ENCODE peak calls at places on chromosomes 4 and X, in six cellular contexts. One of them, this sample, is unnamed.

GRCh38 chr4:43132010-43132582 is 239.6 kb downstream of the GRXCR1 start:
- DNase-seq in GM23338: peak; percentile 85
- DNase-seq in SK-N-SH: peak; percentile 34
- DNase-seq in MM.1S: peak; percentile 80
- DNase-seq in PC-9: peak; percentile 36
- DNase-seq in GM23248: peak; percentile 80
- DNase-seq in this sample: peak; percentile 81

GRCh38 chrX:135536883-135537282 is 16.4 kb downstream of the INTS6L start:
- DNase-seq in GM23338: no peak
- DNase-seq in SK-N-SH: no peak
- DNase-seq in MM.1S: no peak
- DNase-seq in GM23248: no peak
- DNase-seq in PC-9: no peak
- DNase-seq in this sample: no peak

GRCh38 chr4:108331905-108332632 is 163.3 kb upstream of the LEF1 start:
- DNase-seq in PC-9: no peak
- DNase-seq in GM23338: no peak
- DNase-seq in MM.1S: no peak
- DNase-seq in SK-N-SH: no peak
- DNase-seq in GM23248: no peak
- DNase-seq in this sample: no peak

GRCh38 chrX:100643212-100643611 is 787 bp upstream of the SRPX2 start:
- DNase-seq in PC-9: no peak
- DNase-seq in GM23338: no peak
- DNase-seq in GM23248: no peak
- DNase-seq in MM.1S: no peak
- DNase-seq in SK-N-SH: no peak
- DNase-seq in this sample: no peak

GRCh38 chrX:46637937-46638336 is 64.4 kb downstream of the CHST7 start:
- DNase-seq in MM.1S: no peak
- DNase-seq in GM23338: no peak
- DNase-seq in PC-9: no peak
- DNase-seq in SK-N-SH: no peak
- DNase-seq in GM23248: peak; percentile 39
- DNase-seq in this sample: no peak

GRCh38 chr4:65033899-65034298 is 624.6 kb upstream of the TECRL start:
- DNase-seq in SK-N-SH: no peak
- DNase-seq in GM23338: peak; percentile 33
- DNase-seq in MM.1S: no peak
- DNase-seq in PC-9: no peak
- DNase-seq in GM23248: peak; percentile 3
- DNase-seq in this sample: peak; percentile 53

GRCh38 chrX:115147220-115147619 is 42.0 kb upstream of the RBMXL3 start:
- DNase-seq in SK-N-SH: peak; percentile 6
- DNase-seq in MM.1S: peak; percentile 7
- DNase-seq in PC-9: peak; percentile 42
- DNase-seq in GM23338: peak; percentile 8
- DNase-seq in GM23248: peak; percentile 35
- DNase-seq in this sample: peak; percentile 57

GRCh38 chr4:77342170-77342810 is 185.3 kb downstream of the CCNG2 start:
- DNase-seq in PC-9: no peak
- DNase-seq in GM23248: no peak
- DNase-seq in GM23338: peak; percentile 25
- DNase-seq in MM.1S: no peak
- DNase-seq in SK-N-SH: no peak
- DNase-seq in this sample: no peak

GRCh38 chr4:8541981-8542715 is 38.0 kb upstream of the GPR78 start:
- DNase-seq in GM23248: no peak
- DNase-seq in MM.1S: no peak
- DNase-seq in GM23338: no peak
- DNase-seq in PC-9: no peak
- DNase-seq in SK-N-SH: no peak
- DNase-seq in this sample: no peak

GRCh38 chr4:4780634-4781287 is 78.7 kb upstream of the MSX1 start:
- DNase-seq in MM.1S: no peak
- DNase-seq in SK-N-SH: peak; percentile 69
- DNase-seq in PC-9: peak; percentile 66
- DNase-seq in GM23248: peak; percentile 87
- DNase-seq in GM23338: no peak
- DNase-seq in this sample: peak; percentile 13

GRCh38 chrX:109440475-109440874 is 41.4 kb downstream of the GUCY2F start:
- DNase-seq in SK-N-SH: no peak
- DNase-seq in GM23338: no peak
- DNase-seq in MM.1S: peak; percentile 41
- DNase-seq in GM23248: no peak
- DNase-seq in PC-9: no peak
- DNase-seq in this sample: no peak

DNA sequence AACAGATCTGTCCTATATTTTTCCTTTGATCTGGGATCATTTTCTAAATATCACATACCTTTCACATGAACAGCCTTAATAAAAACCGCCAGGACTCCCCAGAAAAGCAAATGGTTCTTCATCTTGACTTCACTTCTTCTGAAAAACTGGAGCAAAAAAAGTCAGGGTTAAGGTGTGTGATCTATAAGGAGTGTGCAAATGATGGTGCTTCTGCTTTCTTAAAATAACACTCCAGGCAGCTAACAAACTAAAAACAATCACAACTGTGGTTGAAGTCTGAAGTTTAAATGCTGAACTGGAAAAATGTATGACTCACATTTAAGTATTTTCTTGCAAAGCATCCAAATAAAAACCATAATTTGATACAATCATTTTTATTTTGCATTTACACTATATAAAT is at the start of gene JCHAIN:
- DNase-seq in GM23248: peak; percentile 49
- DNase-seq in GM23338: no peak
- DNase-seq in PC-9: no peak
- DNase-seq in SK-N-SH: no peak
- DNase-seq in MM.1S: peak; percentile 72
- DNase-seq in this sample: peak; percentile 23
- H3F3A ChIP-seq in GM23248: peaks cover 21% of the 10 kb centered on the region
- H3F3A ChIP-seq in GM23338: no peaks in the 10 kb centered on the region
- H3F3A ChIP-seq in PC-9: no peaks in the 10 kb centered on the region
- H3F3A ChIP-seq in SK-N-SH: peaks cover 4% of the 10 kb centered on the region
- H3F3A ChIP-seq in MM.1S: peaks cover 64% of the 10 kb centered on the region
- H3F3A ChIP-seq in this sample: no peaks in the 10 kb centered on the region

GRCh38 chrX:116204947-116205346 is 34.4 kb downstream of the AGTR2 start:
- DNase-seq in GM23338: peak; percentile 56
- DNase-seq in PC-9: no peak
- DNase-seq in MM.1S: peak; percentile 26
- DNase-seq in SK-N-SH: peak; percentile 5
- DNase-seq in GM23248: peak; percentile 28
- DNase-seq in this sample: peak; percentile 65
- H2AFZ ChIP-seq in GM23338: no peak overlapping the region
- H2AFZ ChIP-seq in PC-9: no peak overlapping the region
- H2AFZ ChIP-seq in MM.1S: no peak overlapping the region
- H2AFZ ChIP-seq in SK-N-SH: no peak overlapping the region
- H2AFZ ChIP-seq in GM23248: peak overlapping the region; percentile 22
- H2AFZ ChIP-seq in this sample: peak overlapping the region; percentile 43

GRCh38 chrX:82029571-82030218 is 827.8 kb downstream of the SH3BGRL start:
- DNase-seq in PC-9: no peak
- DNase-seq in MM.1S: no peak
- DNase-seq in GM23338: no peak
- DNase-seq in GM23248: no peak
- DNase-seq in SK-N-SH: no peak
- DNase-seq in this sample: no peak
- H3K9me2 ChIP-seq in PC-9: no peaks in the 10 kb centered on the region
- H3K9me2 ChIP-seq in MM.1S: no peaks in the 10 kb centered on the region
- H3K9me2 ChIP-seq in GM23338: no peaks in the 10 kb centered on the region
- H3K9me2 ChIP-seq in GM23248: no peaks in the 10 kb centered on the region
- H3K9me2 ChIP-seq in SK-N-SH: no peaks in the 10 kb centered on the region
- H3K9me2 ChIP-seq in this sample: no peaks in the 10 kb centered on the region

GRCh38 chr4:137523329-137523728 is 9.0 kb downstream of the PCDH18 start:
- DNase-seq in PC-9: no peak
- DNase-seq in GM23338: no peak
- DNase-seq in GM23248: no peak
- DNase-seq in SK-N-SH: no peak
- DNase-seq in MM.1S: no peak
- DNase-seq in this sample: no peak
- H3F3A ChIP-seq in PC-9: no peaks in the 10 kb centered on the region
- H3F3A ChIP-seq in GM23338: no peaks in the 10 kb centered on the region
- H3F3A ChIP-seq in GM23248: peaks cover 89% of the 10 kb centered on the region
- H3F3A ChIP-seq in SK-N-SH: peaks cover 52% of the 10 kb centered on the region
- H3F3A ChIP-seq in MM.1S: no peaks in the 10 kb centered on the region
- H3F3A ChIP-seq in this sample: no peaks in the 10 kb centered on the region

This sample was measured in PC-3.